ENCODE peak calls at places on chromosome 1, in seven cellular contexts. One of them, this sample, is unnamed.

GRCh38 chr1:230407351-230407750 is 18.8 kb downstream of the PGBD5 start:
- DNase-seq in choroid plexus epithelial cell: no peak
- DNase-seq in NT2/D1: no peak
- DNase-seq in IMR-90: no peak
- DNase-seq in retinal pigment epithelial cell: no peak
- DNase-seq in aorta: no peak
- DNase-seq in fibroblast of lung: no peak
- DNase-seq in this sample: no peak

GRCh38 chr1:7478142-7478796 is 292.8 kb upstream of the VAMP3 start:
- DNase-seq in choroid plexus epithelial cell: no peak
- DNase-seq in NT2/D1: no peak
- DNase-seq in IMR-90: peak; percentile 42
- DNase-seq in retinal pigment epithelial cell: no peak
- DNase-seq in aorta: no peak
- DNase-seq in fibroblast of lung: no peak
- DNase-seq in this sample: no peak

GRCh38 chr1:95309031-95309459 is 75.0 kb downstream of the RWDD3 start:
- DNase-seq in choroid plexus epithelial cell: peak; percentile 61
- DNase-seq in NT2/D1: peak; percentile 50
- DNase-seq in IMR-90: peak; percentile 21
- DNase-seq in retinal pigment epithelial cell: no peak
- DNase-seq in aorta: no peak
- DNase-seq in fibroblast of lung: peak; percentile 28
- DNase-seq in this sample: peak; percentile 41

GRCh38 chr1:32035119-32035518 is 21.5 kb downstream of the KHDRBS1 start:
- DNase-seq in choroid plexus epithelial cell: no peak
- DNase-seq in NT2/D1: no peak
- DNase-seq in IMR-90: no peak
- DNase-seq in retinal pigment epithelial cell: no peak
- DNase-seq in aorta: no peak
- DNase-seq in fibroblast of lung: no peak
- DNase-seq in this sample: no peak

GRCh38 chr1:24609949-24610517 is 33.1 kb upstream of the SRRM1 start:
- DNase-seq in choroid plexus epithelial cell: no peak
- DNase-seq in NT2/D1: no peak
- DNase-seq in IMR-90: no peak
- DNase-seq in retinal pigment epithelial cell: no peak
- DNase-seq in aorta: no peak
- DNase-seq in fibroblast of lung: no peak
- DNase-seq in this sample: no peak

GRCh38 chr1:12069616-12070244 is 6.6 kb downstream of the TNFRSF8 start:
- DNase-seq in choroid plexus epithelial cell: no peak
- DNase-seq in NT2/D1: no peak
- DNase-seq in IMR-90: no peak
- DNase-seq in retinal pigment epithelial cell: no peak
- DNase-seq in aorta: no peak
- DNase-seq in fibroblast of lung: peak; percentile 47
- DNase-seq in this sample: no peak

GRCh38 chr1:230188826-230189225 is 121.8 kb downstream of the GALNT2 start:
- DNase-seq in choroid plexus epithelial cell: no peak
- DNase-seq in NT2/D1: no peak
- DNase-seq in IMR-90: no peak
- DNase-seq in retinal pigment epithelial cell: no peak
- DNase-seq in aorta: no peak
- DNase-seq in fibroblast of lung: no peak
- DNase-seq in this sample: no peak

GRCh38 chr1:84347547-84348239 is 46.2 kb downstream of the SAMD13 start:
- DNase-seq in choroid plexus epithelial cell: peak; percentile 71
- DNase-seq in NT2/D1: no peak
- DNase-seq in IMR-90: peak; percentile 36
- DNase-seq in retinal pigment epithelial cell: no peak
- DNase-seq in aorta: no peak
- DNase-seq in fibroblast of lung: peak; percentile 58
- DNase-seq in this sample: peak; percentile 30

GRCh38 chr1:56578963-56579875 is at the start of gene PLPP3:
- DNase-seq in choroid plexus epithelial cell: peak; percentile 93
- DNase-seq in NT2/D1: peak; percentile 84
- DNase-seq in IMR-90: peak; percentile 94
- DNase-seq in retinal pigment epithelial cell: peak; percentile 75
- DNase-seq in aorta: peak; percentile 94
- DNase-seq in fibroblast of lung: peak; percentile 93
- DNase-seq in this sample: peak; percentile 98

GRCh38 chr1:231172411-231172810 is 10.6 kb downstream of the TRIM67 start:
- DNase-seq in choroid plexus epithelial cell: no peak
- DNase-seq in NT2/D1: no peak
- DNase-seq in IMR-90: no peak
- DNase-seq in retinal pigment epithelial cell: no peak
- DNase-seq in aorta: no peak
- DNase-seq in fibroblast of lung: no peak
- DNase-seq in this sample: peak; percentile 7

GRCh38 chr1:77961392-77961791 is 17.5 kb downstream of the FUBP1 start:
- DNase-seq in choroid plexus epithelial cell: no peak
- DNase-seq in NT2/D1: no peak
- DNase-seq in IMR-90: no peak
- DNase-seq in retinal pigment epithelial cell: no peak
- DNase-seq in aorta: no peak
- DNase-seq in fibroblast of lung: peak; percentile 31
- DNase-seq in this sample: no peak

GRCh38 chr1:17965515-17966100 is 142.0 kb upstream of the IGSF21 start:
- DNase-seq in choroid plexus epithelial cell: no peak
- DNase-seq in NT2/D1: no peak
- DNase-seq in IMR-90: no peak
- DNase-seq in retinal pigment epithelial cell: no peak
- DNase-seq in aorta: no peak
- DNase-seq in fibroblast of lung: no peak
- DNase-seq in this sample: no peak

GRCh38 chr1:234478152-234478480 is 863 bp downstream of the TARBP1 start:
- DNase-seq in choroid plexus epithelial cell: peak; percentile 40
- DNase-seq in NT2/D1: no peak
- DNase-seq in IMR-90: peak; percentile 28
- DNase-seq in retinal pigment epithelial cell: no peak
- DNase-seq in aorta: no peak
- DNase-seq in fibroblast of lung: peak; percentile 47
- DNase-seq in this sample: peak; percentile 72

GRCh38 chr1:6145351-6145750 is 34.8 kb downstream of the CHD5 start:
- DNase-seq in choroid plexus epithelial cell: no peak
- DNase-seq in NT2/D1: no peak
- DNase-seq in IMR-90: no peak
- DNase-seq in retinal pigment epithelial cell: no peak
- DNase-seq in aorta: no peak
- DNase-seq in fibroblast of lung: no peak
- DNase-seq in this sample: no peak

GRCh38 chr1:207085887-207086286 is 2.8 kb upstream of the C4BPB start:
- DNase-seq in choroid plexus epithelial cell: no peak
- DNase-seq in NT2/D1: no peak
- DNase-seq in IMR-90: no peak
- DNase-seq in retinal pigment epithelial cell: no peak
- DNase-seq in aorta: no peak
- DNase-seq in fibroblast of lung: no peak
- DNase-seq in this sample: no peak

GRCh38 chr1:67347688-67348472 is 40.2 kb downstream of the IL12RB2 start:
- DNase-seq in choroid plexus epithelial cell: peak; percentile 74
- DNase-seq in NT2/D1: peak; percentile 74
- DNase-seq in IMR-90: peak; percentile 61
- DNase-seq in retinal pigment epithelial cell: no peak
- DNase-seq in aorta: no peak
- DNase-seq in fibroblast of lung: peak; percentile 77
- DNase-seq in this sample: peak; percentile 87

GRCh38 chr1:227887697-227888403 is 59.9 kb downstream of the WNT9A start:
- DNase-seq in choroid plexus epithelial cell: peak; percentile 60
- DNase-seq in NT2/D1: no peak
- DNase-seq in IMR-90: no peak
- DNase-seq in retinal pigment epithelial cell: no peak
- DNase-seq in aorta: peak; percentile 82
- DNase-seq in fibroblast of lung: peak; percentile 32
- DNase-seq in this sample: no peak

GRCh38 chr1:234206651-234207284 is 166.5 kb upstream of the COA6 start:
- DNase-seq in choroid plexus epithelial cell: peak; percentile 40
- DNase-seq in NT2/D1: no peak
- DNase-seq in IMR-90: peak; percentile 67
- DNase-seq in retinal pigment epithelial cell: no peak
- DNase-seq in aorta: no peak
- DNase-seq in fibroblast of lung: peak; percentile 96
- DNase-seq in this sample: peak; percentile 47

GRCh38 chr1:173914366-173914871 is 2.7 kb downstream of the SERPINC1 start:
- DNase-seq in choroid plexus epithelial cell: peak; percentile 56
- DNase-seq in NT2/D1: peak; percentile 28
- DNase-seq in IMR-90: peak; percentile 18
- DNase-seq in retinal pigment epithelial cell: no peak
- DNase-seq in aorta: no peak
- DNase-seq in fibroblast of lung: no peak
- DNase-seq in this sample: peak; percentile 20

GRCh38 chr1:24142546-24143431 is at the start of gene IL22RA1:
- DNase-seq in choroid plexus epithelial cell: no peak
- DNase-seq in NT2/D1: no peak
- DNase-seq in IMR-90: peak; percentile 19
- DNase-seq in retinal pigment epithelial cell: no peak
- DNase-seq in aorta: peak; percentile 78
- DNase-seq in fibroblast of lung: peak; percentile 20
- DNase-seq in this sample: no peak

GRCh38 chr1:5990913-5991783 is 1.1 kb downstream of the NPHP4 start:
- DNase-seq in choroid plexus epithelial cell: peak; percentile 36
- DNase-seq in NT2/D1: no peak
- DNase-seq in IMR-90: peak; percentile 21
- DNase-seq in retinal pigment epithelial cell: no peak
- DNase-seq in aorta: peak; percentile 81
- DNase-seq in fibroblast of lung: peak; percentile 26
- DNase-seq in this sample: peak; percentile 67

GRCh38 chr1:218467101-218467728 is 122.1 kb downstream of the TGFB2 start:
- DNase-seq in choroid plexus epithelial cell: peak; percentile 78
- DNase-seq in NT2/D1: no peak
- DNase-seq in IMR-90: peak; percentile 90
- DNase-seq in retinal pigment epithelial cell: no peak
- DNase-seq in aorta: no peak
- DNase-seq in fibroblast of lung: peak; percentile 88
- DNase-seq in this sample: peak; percentile 60

GRCh38 chr1:173249349-173249748 is 42.2 kb upstream of the TNFSF4 start:
- DNase-seq in choroid plexus epithelial cell: peak; percentile 32
- DNase-seq in NT2/D1: no peak
- DNase-seq in IMR-90: no peak
- DNase-seq in retinal pigment epithelial cell: no peak
- DNase-seq in aorta: no peak
- DNase-seq in fibroblast of lung: peak; percentile 50
- DNase-seq in this sample: peak; percentile 51

GRCh38 chr1:220841293-220841692 is 38.0 kb upstream of the HLX start:
- DNase-seq in choroid plexus epithelial cell: no peak
- DNase-seq in NT2/D1: no peak
- DNase-seq in IMR-90: no peak
- DNase-seq in retinal pigment epithelial cell: no peak
- DNase-seq in aorta: no peak
- DNase-seq in fibroblast of lung: no peak
- DNase-seq in this sample: no peak

GRCh38 chr1:24284156-24284471 is 35.0 kb upstream of the GRHL3 start:
- DNase-seq in choroid plexus epithelial cell: peak; percentile 28
- DNase-seq in NT2/D1: no peak
- DNase-seq in IMR-90: no peak
- DNase-seq in retinal pigment epithelial cell: no peak
- DNase-seq in aorta: no peak
- DNase-seq in fibroblast of lung: no peak
- DNase-seq in this sample: no peak

DNA sequence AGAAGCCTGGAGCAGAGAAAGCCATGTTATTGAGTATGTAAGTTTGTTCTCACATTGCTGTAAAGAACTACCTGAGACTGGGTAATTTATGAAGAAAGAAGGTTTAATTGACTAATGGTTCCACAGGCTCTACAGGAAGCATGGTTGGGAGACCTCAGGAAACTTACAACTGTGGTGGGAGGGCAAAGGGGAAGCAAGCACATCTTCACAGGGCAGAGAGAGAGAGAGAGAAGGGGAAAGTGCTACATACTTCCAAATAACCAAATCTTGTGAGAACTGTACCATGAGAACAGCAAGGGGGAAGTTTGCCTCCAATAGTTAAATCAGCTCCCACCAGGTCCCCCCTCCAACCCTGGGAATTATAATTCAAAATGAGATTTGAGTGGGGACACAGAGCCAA is 302.7 kb downstream of the ST6GALNAC3 start:
- DNase-seq in choroid plexus epithelial cell: no peak
- DNase-seq in NT2/D1: no peak
- DNase-seq in IMR-90: no peak
- DNase-seq in retinal pigment epithelial cell: no peak
- DNase-seq in aorta: no peak
- DNase-seq in fibroblast of lung: no peak
- DNase-seq in this sample: no peak
- H3K4me3 ChIP-seq in choroid plexus epithelial cell: no peak overlapping the region
- H3K4me3 ChIP-seq in NT2/D1: no peak overlapping the region
- H3K4me3 ChIP-seq in IMR-90: no peak overlapping the region
- H3K4me3 ChIP-seq in retinal pigment epithelial cell: no peak overlapping the region
- H3K4me3 ChIP-seq in aorta: no peak overlapping the region
- H3K4me3 ChIP-seq in fibroblast of lung: no peak overlapping the region
- H3K4me3 ChIP-seq in this sample: no peak overlapping the region

GRCh38 chr1:30684881-30685795 is 38.2 kb downstream of the MATN1 start:
- DNase-seq in choroid plexus epithelial cell: no peak
- DNase-seq in NT2/D1: peak; percentile 94
- DNase-seq in IMR-90: no peak
- DNase-seq in retinal pigment epithelial cell: peak; percentile 3
- DNase-seq in aorta: peak; percentile 73
- DNase-seq in fibroblast of lung: no peak
- DNase-seq in this sample: no peak
- H3K4me3 ChIP-seq in choroid plexus epithelial cell: no peak overlapping the region
- H3K4me3 ChIP-seq in NT2/D1: peak overlapping the region; percentile 41
- H3K4me3 ChIP-seq in IMR-90: no peak overlapping the region
- H3K4me3 ChIP-seq in retinal pigment epithelial cell: no peak overlapping the region
- H3K4me3 ChIP-seq in aorta: no peak overlapping the region
- H3K4me3 ChIP-seq in fibroblast of lung: no peak overlapping the region
- H3K4me3 ChIP-seq in this sample: no peak overlapping the region

GRCh38 chr1:154747841-154748766 is 122.0 kb downstream of the KCNN3 start:
- DNase-seq in choroid plexus epithelial cell: peak; percentile 51
- DNase-seq in NT2/D1: no peak
- DNase-seq in IMR-90: no peak
- DNase-seq in retinal pigment epithelial cell: no peak
- DNase-seq in aorta: peak; percentile 45
- DNase-seq in fibroblast of lung: peak; percentile 23
- DNase-seq in this sample: peak; percentile 34

GRCh38 chr1:154746620-154747299 is 123.3 kb downstream of the KCNN3 start:
- DNase-seq in choroid plexus epithelial cell: no peak
- DNase-seq in NT2/D1: no peak
- DNase-seq in IMR-90: no peak
- DNase-seq in retinal pigment epithelial cell: no peak
- DNase-seq in aorta: peak; percentile 42
- DNase-seq in fibroblast of lung: no peak
- DNase-seq in this sample: no peak

GRCh38 chr1:154745750-154746425 is 124.2 kb downstream of the KCNN3 start:
- DNase-seq in choroid plexus epithelial cell: no peak
- DNase-seq in NT2/D1: no peak
- DNase-seq in IMR-90: no peak
- DNase-seq in retinal pigment epithelial cell: no peak
- DNase-seq in aorta: peak; percentile 40
- DNase-seq in fibroblast of lung: no peak
- DNase-seq in this sample: no peak

GRCh38 chr1:154749078-154749760 is 120.9 kb downstream of the KCNN3 start:
- DNase-seq in choroid plexus epithelial cell: peak; percentile 54
- DNase-seq in NT2/D1: no peak
- DNase-seq in IMR-90: peak; percentile 23
- DNase-seq in retinal pigment epithelial cell: no peak
- DNase-seq in aorta: no peak
- DNase-seq in fibroblast of lung: peak; percentile 49
- DNase-seq in this sample: no peak

GRCh38 chr1:154747380-154747779 is 122.7 kb downstream of the KCNN3 start:
- DNase-seq in choroid plexus epithelial cell: no peak
- DNase-seq in NT2/D1: no peak
- DNase-seq in IMR-90: no peak
- DNase-seq in retinal pigment epithelial cell: no peak
- DNase-seq in aorta: no peak
- DNase-seq in fibroblast of lung: no peak
- DNase-seq in this sample: no peak
- H3K4me3 ChIP-seq in choroid plexus epithelial cell: no peak overlapping the region
- H3K4me3 ChIP-seq in NT2/D1: no peak overlapping the region
- H3K4me3 ChIP-seq in IMR-90: no peak overlapping the region
- H3K4me3 ChIP-seq in retinal pigment epithelial cell: no peak overlapping the region
- H3K4me3 ChIP-seq in aorta: no peak overlapping the region
- H3K4me3 ChIP-seq in fibroblast of lung: no peak overlapping the region
- H3K4me3 ChIP-seq in this sample: no peak overlapping the region

GRCh38 chr1:176656257-176656995 is 193.5 kb downstream of the PAPPA2 start:
- DNase-seq in choroid plexus epithelial cell: peak; percentile 18
- DNase-seq in NT2/D1: no peak
- DNase-seq in IMR-90: peak; percentile 67
- DNase-seq in retinal pigment epithelial cell: peak; percentile 86
- DNase-seq in aorta: no peak
- DNase-seq in fibroblast of lung: peak; percentile 95
- DNase-seq in this sample: peak; percentile 72
- H3K4me3 ChIP-seq in choroid plexus epithelial cell: no peak overlapping the region
- H3K4me3 ChIP-seq in NT2/D1: no peak overlapping the region
- H3K4me3 ChIP-seq in IMR-90: no peak overlapping the region
- H3K4me3 ChIP-seq in retinal pigment epithelial cell: no peak overlapping the region
- H3K4me3 ChIP-seq in aorta: no peak overlapping the region
- H3K4me3 ChIP-seq in fibroblast of lung: no peak overlapping the region
- H3K4me3 ChIP-seq in this sample: peak overlapping the region; percentile 42

This sample was measured in adipocyte.